ENCODE peak calls at places on chromosomes 7 and 10, in four cellular contexts. W, P, Z and C are unnamed samples.

GRCh38 chr10:114987995-114988394 is 50.0 kb downstream of the TRUB1 start:
- DNase-seq in W (no peak), P (no peak), Z (peak), C (no peak)

GRCh38 chr7:100157334-100158228 is 942 bp downstream of the TRAPPC14 start:
- DNase-seq in W (peak), P (peak), Z (peak), C (no peak)

GRCh38 chr7:2613926-2614613 is 17.7 kb upstream of the TTYH3 start:
- DNase-seq in W (peak), P (peak), Z (peak), C (peak)

GRCh38 chr7:121904120-121904519 is 31.2 kb downstream of the PTPRZ1 start:
- DNase-seq in W (no peak), P (no peak), Z (no peak), C (no peak)

GRCh38 chr10:69655868-69656555 is 26.0 kb downstream of the FAM241B start:
- DNase-seq in W (no peak), P (no peak), Z (no peak), C (no peak)

GRCh38 chr10:133489816-133490588 is 36.3 kb downstream of the SCART1 start:
- DNase-seq in W (no peak), P (no peak), Z (no peak), C (no peak)

GRCh38 chr10:23096814-23097549 is 1.6 kb downstream of the MSRB2 start:
- DNase-seq in W (no peak), P (no peak), Z (peak), C (no peak)

GRCh38 chr7:2105917-2106316 is 126.8 kb downstream of the MAD1L1 start:
- DNase-seq in W (peak), P (no peak), Z (no peak), C (no peak)

GRCh38 chr7:74047804-74048380 is 19.9 kb downstream of the ELN start:
- DNase-seq in W (no peak), P (no peak), Z (no peak), C (no peak)

GRCh38 chr10:22345301-22346086 is at the start of gene SPAG6:
- DNase-seq in W (no peak), P (peak), Z (no peak), C (peak)

GRCh38 chr7:97014145-97014544 is 8.8 kb downstream of the DLX6 start:
- DNase-seq in W (no peak), P (no peak), Z (no peak), C (no peak)

GRCh38 chr10:131846224-131847101 is 54.3 kb upstream of the PPP2R2D start:
- DNase-seq in W (no peak), P (no peak), Z (no peak), C (peak)

GRCh38 chr7:18872344-18872743 is 245.1 kb downstream of the TWIST1 start:
- DNase-seq in W (no peak), P (no peak), Z (no peak), C (no peak)

GRCh38 chr10:79310217-79310865 is 36.9 kb upstream of the PPIF start:
- DNase-seq in W (no peak), P (no peak), Z (no peak), C (no peak)

GRCh38 chr7:37411444-37412034 is 37.1 kb downstream of the ELMO1 start:
- DNase-seq in W (no peak), P (no peak), Z (no peak), C (no peak)

GRCh38 chr7:87082675-87083074 is 23.2 kb upstream of the ELAPOR2 start:
- DNase-seq in W (no peak), P (no peak), Z (no peak), C (no peak)